ENCODE peak calls at places on chromosomes 11 and 22, in four cellular contexts. One of them, this sample, is unnamed.

GRCh38 chr11:9626778-9627394 is 37.0 kb upstream of the SWAP70 start:
- DNase-seq in RWPE2: no peak
- DNase-seq in H7: peak
- DNase-seq in thyroid gland: no peak
- DNase-seq in this sample: no peak

GRCh38 chr11:134949716-134950115 is 537.7 kb upstream of the B3GAT1 start:
- DNase-seq in RWPE2: no peak
- DNase-seq in H7: no peak
- DNase-seq in thyroid gland: no peak
- DNase-seq in this sample: no peak

GRCh38 chr11:1479678-1480118 is 6.9 kb downstream of the MOB2 start:
- DNase-seq in RWPE2: no peak
- DNase-seq in H7: no peak
- DNase-seq in thyroid gland: no peak
- DNase-seq in this sample: no peak

GRCh38 chr11:59267196-59267595 is 54.5 kb upstream of the MPEG1 start:
- DNase-seq in RWPE2: no peak
- DNase-seq in H7: no peak
- DNase-seq in thyroid gland: peak
- DNase-seq in this sample: no peak

GRCh38 chr22:31952459-31952858 is 8.1 kb downstream of the YWHAH start:
- DNase-seq in RWPE2: no peak
- DNase-seq in H7: no peak
- DNase-seq in thyroid gland: no peak
- DNase-seq in this sample: peak

GRCh38 chr11:9738126-9738525 is 74.2 kb downstream of the SWAP70 start:
- DNase-seq in RWPE2: no peak
- DNase-seq in H7: no peak
- DNase-seq in thyroid gland: peak
- DNase-seq in this sample: no peak

GRCh38 chr11:65539401-65540289 is 14.8 kb downstream of the SCYL1 start:
- DNase-seq in RWPE2: no peak
- DNase-seq in H7: peak
- DNase-seq in thyroid gland: peak
- DNase-seq in this sample: no peak

GRCh38 chr11:84906995-84907394 is 720.1 kb downstream of the DLG2 start:
- DNase-seq in RWPE2: no peak
- DNase-seq in H7: no peak
- DNase-seq in thyroid gland: no peak
- DNase-seq in this sample: peak

GRCh38 chr11:102431404-102431803 is 21.2 kb downstream of the TMEM123 start:
- DNase-seq in RWPE2: no peak
- DNase-seq in H7: no peak
- DNase-seq in thyroid gland: no peak
- DNase-seq in this sample: no peak
- H3K4me3 ChIP-seq in RWPE2: no peak
- H3K4me3 ChIP-seq in H7: no peak
- H3K4me3 ChIP-seq in thyroid gland: no peak
- H3K4me3 ChIP-seq in this sample: no peak

GRCh38 chr11:76321820-76322524 is 59.0 kb downstream of the THAP12 start:
- DNase-seq in RWPE2: no peak
- DNase-seq in H7: peak
- DNase-seq in thyroid gland: no peak
- DNase-seq in this sample: no peak
- H3K4me3 ChIP-seq in RWPE2: no peak
- H3K4me3 ChIP-seq in H7: peak
- H3K4me3 ChIP-seq in thyroid gland: no peak
- H3K4me3 ChIP-seq in this sample: no peak

GRCh38 chr11:60952742-60953170 is 780 bp upstream of the SLC15A3 start:
- DNase-seq in RWPE2: no peak
- DNase-seq in H7: no peak
- DNase-seq in thyroid gland: no peak
- DNase-seq in this sample: no peak

GRCh38 chr11:60950024-60950423 is 2.0 kb downstream of the SLC15A3 start:
- DNase-seq in RWPE2: no peak
- DNase-seq in H7: peak
- DNase-seq in thyroid gland: no peak
- DNase-seq in this sample: no peak

GRCh38 chr11:60951611-60951908 is 416 bp downstream of the SLC15A3 start:
- DNase-seq in RWPE2: no peak
- DNase-seq in H7: no peak
- DNase-seq in thyroid gland: no peak
- DNase-seq in this sample: no peak

GRCh38 chr11:60951909-60952741 is at the start of gene SLC15A3:
- DNase-seq in RWPE2: no peak
- DNase-seq in H7: peak
- DNase-seq in thyroid gland: peak
- DNase-seq in this sample: no peak

GRCh38 chr11:60950933-60951610 is 904 bp downstream of the SLC15A3 start:
- DNase-seq in RWPE2: no peak
- DNase-seq in H7: peak
- DNase-seq in thyroid gland: peak
- DNase-seq in this sample: no peak
- H3K4me3 ChIP-seq in RWPE2: no peak
- H3K4me3 ChIP-seq in H7: peak
- H3K4me3 ChIP-seq in thyroid gland: peak
- H3K4me3 ChIP-seq in this sample: peak

GRCh38 chr22:29275819-29276565 is 7.9 kb downstream of the EWSR1 start:
- DNase-seq in RWPE2: no peak
- DNase-seq in H7: no peak
- DNase-seq in thyroid gland: no peak
- DNase-seq in this sample: no peak
- H3K4me3 ChIP-seq in RWPE2: no peak
- H3K4me3 ChIP-seq in H7: no peak
- H3K4me3 ChIP-seq in thyroid gland: no peak
- H3K4me3 ChIP-seq in this sample: no peak

GRCh38 chr22:43220625-43221380 is 33.9 kb upstream of the TTLL12 start:
- DNase-seq in RWPE2: no peak
- DNase-seq in H7: peak
- DNase-seq in thyroid gland: no peak
- DNase-seq in this sample: no peak
- H3K4me3 ChIP-seq in RWPE2: no peak
- H3K4me3 ChIP-seq in H7: no peak
- H3K4me3 ChIP-seq in thyroid gland: no peak
- H3K4me3 ChIP-seq in this sample: no peak

GRCh38 chr11:69526453-69526810 is 45.0 kb downstream of the LINC01488 start:
- DNase-seq in RWPE2: no peak
- DNase-seq in H7: no peak
- DNase-seq in thyroid gland: no peak
- DNase-seq in this sample: no peak

GRCh38 chr11:69523453-69523852 is 42.0 kb downstream of the LINC01488 start:
- DNase-seq in RWPE2: no peak
- DNase-seq in H7: no peak
- DNase-seq in thyroid gland: no peak
- DNase-seq in this sample: no peak

GRCh38 chr11:69524991-69525411 is 43.5 kb downstream of the LINC01488 start:
- DNase-seq in RWPE2: no peak
- DNase-seq in H7: peak
- DNase-seq in thyroid gland: no peak
- DNase-seq in this sample: no peak

GRCh38 chr11:69525516-69526452 is 44.3 kb downstream of the LINC01488 start:
- DNase-seq in RWPE2: no peak
- DNase-seq in H7: peak
- DNase-seq in thyroid gland: no peak
- DNase-seq in this sample: no peak

GRCh38 chr11:69524291-69524882 is 42.9 kb downstream of the LINC01488 start:
- DNase-seq in RWPE2: no peak
- DNase-seq in H7: peak
- DNase-seq in thyroid gland: no peak
- DNase-seq in this sample: no peak
- H3K4me3 ChIP-seq in RWPE2: no peak
- H3K4me3 ChIP-seq in H7: no peak
- H3K4me3 ChIP-seq in thyroid gland: no peak
- H3K4me3 ChIP-seq in this sample: no peak

GRCh38 chr11:44566952-44567875 is 1.8 kb downstream of the CD82 start:
- DNase-seq in RWPE2: peak
- DNase-seq in H7: peak
- DNase-seq in thyroid gland: no peak
- DNase-seq in this sample: no peak
- H3K4me3 ChIP-seq in RWPE2: no peak
- H3K4me3 ChIP-seq in H7: no peak
- H3K4me3 ChIP-seq in thyroid gland: no peak
- H3K4me3 ChIP-seq in this sample: peak

DNA sequence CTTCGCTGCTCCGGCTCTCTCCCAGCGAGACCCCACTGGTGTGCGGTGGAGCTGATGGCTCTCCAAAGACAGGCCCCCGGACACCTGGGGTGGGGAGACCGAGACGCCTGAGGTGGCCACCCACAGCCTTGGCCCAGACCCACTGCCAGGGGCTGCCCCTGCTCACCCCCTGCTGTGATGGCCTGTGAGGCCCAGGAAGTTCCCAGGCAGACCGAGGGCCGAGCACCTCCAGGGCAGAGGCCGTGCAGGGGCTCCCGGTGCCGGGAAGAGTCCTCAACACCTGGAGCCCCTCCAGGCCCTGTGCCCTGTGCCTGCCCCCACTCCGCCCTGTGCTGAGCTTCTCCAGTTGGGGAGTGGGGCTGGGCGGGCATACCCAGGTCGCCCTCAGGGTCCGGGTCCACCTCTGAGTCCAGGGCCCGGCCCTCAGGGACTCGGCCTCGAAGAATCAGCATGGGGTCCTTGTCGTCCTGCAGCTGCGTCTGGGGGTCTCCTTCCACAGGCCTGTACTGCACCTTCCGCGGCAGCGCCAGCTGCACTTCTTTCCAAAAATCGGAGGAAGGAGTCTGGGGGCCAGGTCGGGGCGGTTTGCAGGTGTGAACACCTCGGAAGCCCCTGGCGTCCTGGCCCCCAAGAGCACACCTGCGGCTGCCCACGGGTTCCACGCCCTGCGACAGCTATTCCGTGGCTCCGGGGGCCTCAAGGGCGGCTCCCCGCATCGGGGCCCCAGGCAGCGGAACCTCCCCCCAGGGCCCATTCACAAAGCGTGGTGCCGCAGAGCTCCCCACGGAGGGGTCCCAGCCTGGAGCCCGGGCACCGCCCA is 8.6 kb downstream of the SIGIRR start:
- DNase-seq in RWPE2: no peak
- DNase-seq in H7: peak
- DNase-seq in thyroid gland: no peak
- DNase-seq in this sample: no peak
- H3K4me3 ChIP-seq in RWPE2: no peak
- H3K4me3 ChIP-seq in H7: peak
- H3K4me3 ChIP-seq in thyroid gland: peak
- H3K4me3 ChIP-seq in this sample: peak

GRCh38 chr11:102279641-102280170 is 37.6 kb upstream of the BIRC3 start:
- DNase-seq in RWPE2: no peak
- DNase-seq in H7: peak
- DNase-seq in thyroid gland: no peak
- DNase-seq in this sample: peak
- H3K4me3 ChIP-seq in RWPE2: peak
- H3K4me3 ChIP-seq in H7: no peak
- H3K4me3 ChIP-seq in thyroid gland: no peak
- H3K4me3 ChIP-seq in this sample: peak